ENCODE peak calls at places on chromosomes 1 and 21, in eight cellular contexts. B is dorsolateral prefrontal cortex, C is aorta, I is fibroblast of mammary gland, H is HCT116, Q is retinal pigment epithelial cell, M is GM12865, V is SJCRH30. J is an unnamed sample.
A peak's percentile ranks its signal among the peaks of the same experiment; 100 is the strongest.

GRCh38 chr1:19679691-19680090 is 15.0 kb downstream of the HTR6 start:
- DNase-seq in B (no peak), C (no peak), I (no peak), H (no peak), Q (no peak), M (no peak), V (no peak), J (no peak)

GRCh38 chr1:154666051-154666793 is 58.2 kb upstream of the ADAR start:
- DNase-seq in B (no peak), C (no peak), I (no peak), H (no peak), Q (no peak), M (no peak), V (no peak), J (no peak)

GRCh38 chr1:184036517-184036949 is 995 bp downstream of the COLGALT2 start:
- DNase-seq in B (peak; percentile 70), C (peak; percentile 77), I (no peak), H (no peak), Q (no peak), M (no peak), V (no peak), J (no peak)

GRCh38 chr1:116982319-116983004 is 19.1 kb upstream of the CD101 start:
- DNase-seq in B (no peak), C (no peak), I (no peak), H (no peak), Q (no peak), M (peak; percentile 12), V (no peak), J (no peak)

GRCh38 chr21:43608664-43609063 is 50.6 kb downstream of the HSF2BP start:
- DNase-seq in B (no peak), C (no peak), I (no peak), H (no peak), Q (no peak), M (no peak), V (no peak), J (no peak)

GRCh38 chr1:247204177-247204647 is 32.4 kb upstream of the ZNF124 start:
- DNase-seq in B (no peak), C (no peak), I (no peak), H (no peak), Q (no peak), M (no peak), V (no peak), J (no peak)

GRCh38 chr1:113981962-113982931 is 3.0 kb downstream of the OLFML3 start:
- DNase-seq in B (no peak), C (peak; percentile 87), I (peak; percentile 90), H (no peak), Q (no peak), M (no peak), V (peak; percentile 22), J (peak; percentile 53)

GRCh38 chr1:220887202-220887867 is 8.1 kb downstream of the HLX start:
- DNase-seq in B (no peak), C (peak; percentile 80), I (no peak), H (no peak), Q (no peak), M (no peak), V (no peak), J (no peak)

GRCh38 chr1:145849356-145850165 is 4.1 kb downstream of the NUDT17 start:
- DNase-seq in B (no peak), C (no peak), I (peak; percentile 55), H (no peak), Q (peak; percentile 63), M (no peak), V (no peak), J (no peak)

GRCh38 chr1:204435246-204435885 is 23.7 kb upstream of the PPP1R15B start:
- DNase-seq in B (no peak), C (no peak), I (peak; percentile 91), H (no peak), Q (no peak), M (no peak), V (no peak), J (no peak)

GRCh38 chr1:147669475-147670318 is 627 bp downstream of the ACP6 start:
- DNase-seq in B (peak; percentile 43), C (peak; percentile 84), I (peak; percentile 33), H (no peak), Q (no peak), M (peak; percentile 69), V (peak; percentile 28), J (no peak)

GRCh38 chr1:31208361-31208945 is 31.2 kb downstream of the NKAIN1 start:
- DNase-seq in B (no peak), C (no peak), I (no peak), H (no peak), Q (no peak), M (no peak), V (no peak), J (no peak)

GRCh38 chr21:42079008-42079938 is 8.2 kb downstream of the UMODL1 start:
- DNase-seq in B (no peak), C (no peak), I (no peak), H (no peak), Q (no peak), M (no peak), V (no peak), J (no peak)

DNA sequence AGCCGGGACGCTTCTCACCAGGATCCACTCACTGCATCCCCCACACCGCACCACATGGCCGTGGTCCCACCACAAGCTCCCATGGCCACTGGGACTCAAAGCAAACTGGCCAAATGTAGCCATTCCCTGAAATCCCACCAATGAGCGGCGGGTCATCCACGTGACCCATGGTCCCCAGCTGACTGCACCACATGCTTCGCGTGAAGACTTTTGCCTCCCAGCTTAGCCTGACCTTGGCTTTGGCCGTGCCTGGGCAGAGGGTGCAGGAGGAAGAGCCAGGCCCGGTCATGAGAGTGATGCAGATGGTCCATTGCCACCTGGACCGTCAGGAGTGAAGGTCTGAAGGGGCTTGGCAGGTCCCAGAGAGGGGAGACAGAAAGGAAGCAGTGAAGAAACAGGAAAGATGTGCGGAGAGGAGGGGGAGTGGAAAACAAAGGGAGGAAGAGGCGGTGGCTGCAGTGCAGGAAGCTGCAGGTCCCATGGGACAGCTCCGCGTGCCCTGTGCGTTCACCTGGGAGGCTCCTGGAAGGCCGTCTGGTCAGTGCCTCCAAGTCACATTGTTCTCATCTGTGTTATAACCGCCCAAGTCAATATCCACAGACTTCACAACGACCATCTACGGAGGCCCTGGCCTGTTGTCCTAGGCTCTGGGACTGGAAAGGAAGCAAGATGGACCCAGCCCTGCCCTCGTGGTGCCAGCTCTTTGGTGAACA is 167.8 kb upstream of the AJAP1 start:
- DNase-seq in B (no peak), C (no peak), I (no peak), H (no peak), Q (no peak), M (no peak), V (no peak), J (no peak)
- H3K4me3 ChIP-seq in B (no peak overlapping the region), C (no peak overlapping the region), I (no peak overlapping the region), H (no peak overlapping the region), Q (no peak overlapping the region), M (no peak overlapping the region), V (no peak overlapping the region), J (no peak overlapping the region)

DNA sequence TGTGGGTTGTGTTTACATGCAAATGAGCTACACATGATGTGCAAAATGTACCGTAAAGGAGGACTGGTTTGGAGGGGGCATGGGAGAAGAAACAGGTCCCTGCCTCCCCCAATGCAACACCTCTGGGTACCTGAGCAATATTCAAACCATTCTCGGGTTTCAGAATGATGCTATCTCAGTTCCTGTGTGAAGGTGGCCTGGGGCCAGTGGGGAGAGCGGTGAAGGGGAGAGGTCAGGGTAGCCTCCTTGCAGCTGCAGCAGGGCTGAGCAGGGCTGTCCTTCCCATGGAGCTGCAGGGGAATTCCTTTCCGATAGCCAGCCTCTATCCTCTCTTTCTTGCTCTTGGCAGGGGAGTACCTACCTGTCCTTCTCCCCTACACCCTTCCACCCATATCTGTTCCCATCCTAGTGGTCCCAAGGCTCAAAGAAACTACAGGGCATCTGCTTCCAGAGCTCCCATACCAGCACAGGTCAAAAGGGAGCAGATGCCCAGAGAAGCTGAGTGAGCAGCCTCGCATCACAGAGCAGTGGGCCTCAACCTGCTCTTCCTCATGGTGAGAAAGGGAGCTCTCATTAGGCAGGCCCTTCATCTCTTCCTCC is 11.9 kb downstream of the MEF2D start:
- DNase-seq in B (no peak), C (no peak), I (no peak), H (no peak), Q (no peak), M (peak; percentile 89), V (no peak), J (no peak)
- H3K4me3 ChIP-seq in B (peak overlapping the region; percentile 31), C (no peak overlapping the region), I (no peak overlapping the region), H (no peak overlapping the region), Q (no peak overlapping the region), M (peak overlapping the region; percentile 79), V (no peak overlapping the region), J (no peak overlapping the region)

GRCh38 chr1:241548008-241548407 is 15.8 kb downstream of the KMO start:
- DNase-seq in B (no peak), C (no peak), I (no peak), H (no peak), Q (no peak), M (no peak), V (no peak), J (no peak)

GRCh38 chr1:241553886-241554592 is 21.9 kb downstream of the KMO start:
- DNase-seq in B (no peak), C (no peak), I (no peak), H (no peak), Q (no peak), M (no peak), V (no peak), J (no peak)

GRCh38 chr1:241555526-241555925 is 23.3 kb downstream of the KMO start:
- DNase-seq in B (no peak), C (no peak), I (no peak), H (no peak), Q (no peak), M (no peak), V (no peak), J (no peak)

GRCh38 chr1:241550318-241550717 is 18.1 kb downstream of the KMO start:
- DNase-seq in B (no peak), C (no peak), I (no peak), H (no peak), Q (no peak), M (no peak), V (no peak), J (no peak)

DNA sequence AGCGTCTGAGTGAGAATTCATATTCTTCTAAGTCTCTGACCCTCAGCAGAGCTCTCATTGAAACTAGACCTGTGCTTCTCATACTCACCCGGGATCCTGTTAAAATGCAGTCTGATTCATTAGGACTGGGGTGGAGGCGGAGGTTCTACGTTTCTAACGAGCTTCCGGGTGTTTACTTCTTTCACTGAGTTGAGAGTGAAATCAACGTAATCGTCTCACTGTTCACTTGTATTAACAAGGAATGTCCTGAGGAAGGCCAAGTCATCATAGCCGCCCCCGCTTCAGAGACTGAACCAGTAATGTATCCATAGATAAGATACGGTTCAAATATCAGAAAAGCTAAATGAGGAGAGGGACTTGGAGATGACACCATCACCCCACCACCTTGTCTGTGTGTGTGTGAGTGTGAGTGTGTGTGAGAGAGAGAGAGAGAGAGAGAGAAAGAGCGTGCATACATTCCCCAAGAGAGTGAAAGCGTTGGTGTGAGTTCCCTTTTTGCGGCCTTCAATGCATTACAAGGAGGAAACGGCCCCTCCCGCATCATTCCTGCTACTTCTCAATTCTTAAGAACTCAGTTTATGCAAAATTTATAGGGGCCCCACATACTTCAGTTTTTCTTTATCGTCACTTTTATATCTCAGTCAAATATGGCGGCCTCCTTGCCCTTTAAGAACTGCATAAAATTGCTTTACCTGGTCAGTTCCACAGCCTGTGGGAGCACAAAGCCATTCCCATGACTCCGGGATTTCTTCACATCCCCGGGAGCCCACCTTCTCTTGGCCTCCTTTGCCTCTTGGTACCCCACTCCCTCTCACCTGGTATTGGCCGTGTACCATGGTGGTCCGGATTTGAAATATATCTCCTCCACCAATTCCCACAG is 19.8 kb downstream of the KMO start:
- DNase-seq in B (no peak), C (no peak), I (no peak), H (no peak), Q (no peak), M (peak; percentile 78), V (no peak), J (no peak)
- H3K4me3 ChIP-seq in B (peak overlapping the region; percentile 29), C (no peak overlapping the region), I (no peak overlapping the region), H (no peak overlapping the region), Q (no peak overlapping the region), M (peak overlapping the region; percentile 36), V (no peak overlapping the region), J (no peak overlapping the region)

GRCh38 chr1:86706018-86706417 is 1.6 kb downstream of the SH3GLB1 start:
- DNase-seq in B (no peak), C (no peak), I (no peak), H (no peak), Q (no peak), M (no peak), V (no peak), J (no peak)
- H3K4me3 ChIP-seq in B (peak overlapping the region; percentile 84), C (peak overlapping the region; percentile 74), I (peak overlapping the region; percentile 93), H (peak overlapping the region; percentile 85), Q (peak overlapping the region; percentile 74), M (peak overlapping the region; percentile 68), V (peak overlapping the region; percentile 91), J (peak overlapping the region; percentile 83)

J was measured in AG04450.